ENCODE peak calls at places on chromosomes 6 and 20, in ten cellular contexts. One of them, this sample, is unnamed.

GRCh38 chr6:147906361-147906760 is 397.9 kb downstream of the SAMD5 start:
- DNase-seq in astrocyte: peak; percentile 42
- DNase-seq in CD8-positive, alpha-beta T cell: no peak
- DNase-seq in ovary: no peak
- DNase-seq in CD4-positive, alpha-beta T cell: no peak
- DNase-seq in transverse colon: no peak
- DNase-seq in IMR-90: no peak
- DNase-seq in spleen: no peak
- DNase-seq in WTC11: no peak
- DNase-seq in neural crest cell: no peak
- DNase-seq in this sample: no peak

GRCh38 chr6:35486005-35486925 is 10.6 kb downstream of the TEAD3 start:
- DNase-seq in astrocyte: no peak
- DNase-seq in CD8-positive, alpha-beta T cell: no peak
- DNase-seq in ovary: peak; percentile 88
- DNase-seq in CD4-positive, alpha-beta T cell: no peak
- DNase-seq in transverse colon: peak; percentile 92
- DNase-seq in IMR-90: no peak
- DNase-seq in spleen: no peak
- DNase-seq in WTC11: peak; percentile 90
- DNase-seq in neural crest cell: no peak
- DNase-seq in this sample: no peak

GRCh38 chr20:14406495-14406894 is 69.1 kb upstream of the FLRT3 start:
- DNase-seq in astrocyte: peak; percentile 44
- DNase-seq in CD8-positive, alpha-beta T cell: no peak
- DNase-seq in ovary: no peak
- DNase-seq in CD4-positive, alpha-beta T cell: no peak
- DNase-seq in transverse colon: no peak
- DNase-seq in IMR-90: peak; percentile 36
- DNase-seq in spleen: no peak
- DNase-seq in WTC11: no peak
- DNase-seq in neural crest cell: no peak
- DNase-seq in this sample: no peak

GRCh38 chr6:161374971-161375873 is 101.4 kb upstream of the AGPAT4 start:
- DNase-seq in astrocyte: peak; percentile 52
- DNase-seq in CD8-positive, alpha-beta T cell: no peak
- DNase-seq in ovary: peak; percentile 32
- DNase-seq in CD4-positive, alpha-beta T cell: no peak
- DNase-seq in transverse colon: peak; percentile 85
- DNase-seq in IMR-90: no peak
- DNase-seq in spleen: peak; percentile 84
- DNase-seq in WTC11: peak; percentile 57
- DNase-seq in neural crest cell: no peak
- DNase-seq in this sample: peak; percentile 30

GRCh38 chr20:23655551-23656211 is 17.9 kb upstream of the CST3 start:
- DNase-seq in astrocyte: no peak
- DNase-seq in CD8-positive, alpha-beta T cell: no peak
- DNase-seq in ovary: peak; percentile 50
- DNase-seq in CD4-positive, alpha-beta T cell: no peak
- DNase-seq in transverse colon: peak; percentile 36
- DNase-seq in IMR-90: no peak
- DNase-seq in spleen: peak; percentile 88
- DNase-seq in WTC11: no peak
- DNase-seq in neural crest cell: no peak
- DNase-seq in this sample: no peak

GRCh38 chr20:36106606-36107005 is 47.9 kb upstream of the EPB41L1 start:
- DNase-seq in astrocyte: no peak
- DNase-seq in CD8-positive, alpha-beta T cell: no peak
- DNase-seq in ovary: no peak
- DNase-seq in CD4-positive, alpha-beta T cell: no peak
- DNase-seq in transverse colon: no peak
- DNase-seq in IMR-90: no peak
- DNase-seq in spleen: no peak
- DNase-seq in WTC11: no peak
- DNase-seq in neural crest cell: no peak
- DNase-seq in this sample: no peak

GRCh38 chr6:33597551-33598322 is 17.7 kb upstream of the BAK1 start:
- DNase-seq in astrocyte: no peak
- DNase-seq in CD8-positive, alpha-beta T cell: no peak
- DNase-seq in ovary: no peak
- DNase-seq in CD4-positive, alpha-beta T cell: no peak
- DNase-seq in transverse colon: no peak
- DNase-seq in IMR-90: no peak
- DNase-seq in spleen: no peak
- DNase-seq in WTC11: no peak
- DNase-seq in neural crest cell: no peak
- DNase-seq in this sample: no peak

GRCh38 chr6:137415127-137415833 is 78.9 kb downstream of the OLIG3 start:
- DNase-seq in astrocyte: peak; percentile 45
- DNase-seq in CD8-positive, alpha-beta T cell: peak; percentile 45
- DNase-seq in ovary: peak; percentile 31
- DNase-seq in CD4-positive, alpha-beta T cell: peak; percentile 48
- DNase-seq in transverse colon: peak; percentile 54
- DNase-seq in IMR-90: peak; percentile 53
- DNase-seq in spleen: peak; percentile 78
- DNase-seq in WTC11: peak; percentile 60
- DNase-seq in neural crest cell: peak; percentile 43
- DNase-seq in this sample: peak; percentile 69

GRCh38 chr20:34643919-34644318 is 33.0 kb downstream of the PIGU start:
- DNase-seq in astrocyte: peak; percentile 61
- DNase-seq in CD8-positive, alpha-beta T cell: no peak
- DNase-seq in ovary: no peak
- DNase-seq in CD4-positive, alpha-beta T cell: no peak
- DNase-seq in transverse colon: no peak
- DNase-seq in IMR-90: peak; percentile 91
- DNase-seq in spleen: no peak
- DNase-seq in WTC11: no peak
- DNase-seq in neural crest cell: no peak
- DNase-seq in this sample: no peak

GRCh38 chr6:114690625-114691024 is 347.8 kb upstream of the HS3ST5 start:
- DNase-seq in astrocyte: no peak
- DNase-seq in CD8-positive, alpha-beta T cell: no peak
- DNase-seq in ovary: no peak
- DNase-seq in CD4-positive, alpha-beta T cell: no peak
- DNase-seq in transverse colon: no peak
- DNase-seq in IMR-90: no peak
- DNase-seq in spleen: no peak
- DNase-seq in WTC11: peak; percentile 17
- DNase-seq in neural crest cell: no peak
- DNase-seq in this sample: no peak
- TF ChIP-seq CTCF in astrocyte: no peak
- TF ChIP-seq CTCF in CD8-positive, alpha-beta T cell: no peak
- TF ChIP-seq CTCF in ovary: no peak
- TF ChIP-seq CTCF in CD4-positive, alpha-beta T cell: no peak
- TF ChIP-seq CTCF in transverse colon: no peak
- TF ChIP-seq CTCF in IMR-90: no peak
- TF ChIP-seq CTCF in spleen: no peak
- TF ChIP-seq CTCF in WTC11: no peak
- TF ChIP-seq CTCF in neural crest cell: no peak
- TF ChIP-seq CTCF in this sample: no peak

GRCh38 chr6:125858427-125859320 is 67.9 kb downstream of the NCOA7 start:
- DNase-seq in astrocyte: peak; percentile 55
- DNase-seq in CD8-positive, alpha-beta T cell: no peak
- DNase-seq in ovary: peak; percentile 38
- DNase-seq in CD4-positive, alpha-beta T cell: peak; percentile 4
- DNase-seq in transverse colon: peak; percentile 65
- DNase-seq in IMR-90: peak; percentile 80
- DNase-seq in spleen: no peak
- DNase-seq in WTC11: peak; percentile 75
- DNase-seq in neural crest cell: peak; percentile 40
- DNase-seq in this sample: peak; percentile 55
- TF ChIP-seq CTCF in astrocyte: peak; percentile 80
- TF ChIP-seq CTCF in CD8-positive, alpha-beta T cell: no peak
- TF ChIP-seq CTCF in ovary: peak; percentile 12
- TF ChIP-seq CTCF in CD4-positive, alpha-beta T cell: no peak
- TF ChIP-seq CTCF in transverse colon: peak; percentile 64
- TF ChIP-seq CTCF in IMR-90: peak; percentile 80
- TF ChIP-seq CTCF in spleen: peak; percentile 56
- TF ChIP-seq CTCF in WTC11: peak; percentile 44
- TF ChIP-seq CTCF in neural crest cell: peak; percentile 77
- TF ChIP-seq CTCF in this sample: peak; percentile 56

GRCh38 chr6:6556738-6557503 is 31.6 kb upstream of the LY86 start:
- DNase-seq in astrocyte: no peak
- DNase-seq in CD8-positive, alpha-beta T cell: no peak
- DNase-seq in ovary: no peak
- DNase-seq in CD4-positive, alpha-beta T cell: peak; percentile 10
- DNase-seq in transverse colon: peak; percentile 32
- DNase-seq in IMR-90: peak; percentile 5
- DNase-seq in spleen: no peak
- DNase-seq in WTC11: peak; percentile 71
- DNase-seq in neural crest cell: peak; percentile 48
- DNase-seq in this sample: peak; percentile 77
- TF ChIP-seq CTCF in astrocyte: peak; percentile 56
- TF ChIP-seq CTCF in CD8-positive, alpha-beta T cell: peak; percentile 89
- TF ChIP-seq CTCF in ovary: no peak
- TF ChIP-seq CTCF in CD4-positive, alpha-beta T cell: peak; percentile 93
- TF ChIP-seq CTCF in transverse colon: peak; percentile 74
- TF ChIP-seq CTCF in IMR-90: peak; percentile 32
- TF ChIP-seq CTCF in spleen: peak; percentile 88
- TF ChIP-seq CTCF in WTC11: peak; percentile 66
- TF ChIP-seq CTCF in neural crest cell: peak; percentile 89
- TF ChIP-seq CTCF in this sample: peak; percentile 68

GRCh38 chr20:32527447-32528055 is 57.6 kb downstream of the NOL4L start:
- DNase-seq in astrocyte: no peak
- DNase-seq in CD8-positive, alpha-beta T cell: no peak
- DNase-seq in ovary: peak; percentile 41
- DNase-seq in CD4-positive, alpha-beta T cell: no peak
- DNase-seq in transverse colon: no peak
- DNase-seq in IMR-90: no peak
- DNase-seq in spleen: no peak
- DNase-seq in WTC11: no peak
- DNase-seq in neural crest cell: peak; percentile 55
- DNase-seq in this sample: no peak

GRCh38 chr20:32524871-32525501 is 60.1 kb downstream of the NOL4L start:
- DNase-seq in astrocyte: no peak
- DNase-seq in CD8-positive, alpha-beta T cell: no peak
- DNase-seq in ovary: peak; percentile 15
- DNase-seq in CD4-positive, alpha-beta T cell: no peak
- DNase-seq in transverse colon: peak; percentile 48
- DNase-seq in IMR-90: no peak
- DNase-seq in spleen: peak; percentile 89
- DNase-seq in WTC11: no peak
- DNase-seq in neural crest cell: no peak
- DNase-seq in this sample: no peak

GRCh38 chr20:32526125-32526524 is 59.0 kb downstream of the NOL4L start:
- DNase-seq in astrocyte: no peak
- DNase-seq in CD8-positive, alpha-beta T cell: no peak
- DNase-seq in ovary: no peak
- DNase-seq in CD4-positive, alpha-beta T cell: no peak
- DNase-seq in transverse colon: no peak
- DNase-seq in IMR-90: no peak
- DNase-seq in spleen: peak; percentile 33
- DNase-seq in WTC11: no peak
- DNase-seq in neural crest cell: no peak
- DNase-seq in this sample: no peak

GRCh38 chr20:32527052-32527446 is 58.1 kb downstream of the NOL4L start:
- DNase-seq in astrocyte: no peak
- DNase-seq in CD8-positive, alpha-beta T cell: no peak
- DNase-seq in ovary: no peak
- DNase-seq in CD4-positive, alpha-beta T cell: no peak
- DNase-seq in transverse colon: no peak
- DNase-seq in IMR-90: no peak
- DNase-seq in spleen: no peak
- DNase-seq in WTC11: no peak
- DNase-seq in neural crest cell: no peak
- DNase-seq in this sample: no peak

DNA sequence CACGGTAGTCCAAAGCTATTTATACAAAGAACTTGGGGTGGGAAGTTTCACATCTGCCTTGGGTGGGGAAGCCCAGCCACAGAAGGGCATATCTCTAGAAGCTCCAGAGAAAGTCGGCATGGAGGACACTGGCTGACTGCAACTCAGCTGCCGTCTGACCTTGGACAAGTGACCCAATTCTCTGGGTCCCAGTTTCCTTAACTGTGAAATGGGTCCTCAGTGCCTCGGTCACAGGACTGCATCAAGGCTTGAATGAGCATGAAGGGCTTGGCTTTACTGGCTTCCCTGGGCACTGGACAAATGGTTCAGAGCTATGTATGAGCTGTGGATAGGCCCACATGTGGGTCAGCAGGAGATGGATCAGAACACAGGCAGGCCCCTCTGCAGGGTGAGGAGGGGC is 58.6 kb downstream of the NOL4L start:
- DNase-seq in astrocyte: no peak
- DNase-seq in CD8-positive, alpha-beta T cell: no peak
- DNase-seq in ovary: no peak
- DNase-seq in CD4-positive, alpha-beta T cell: no peak
- DNase-seq in transverse colon: no peak
- DNase-seq in IMR-90: no peak
- DNase-seq in spleen: peak; percentile 31
- DNase-seq in WTC11: no peak
- DNase-seq in neural crest cell: no peak
- DNase-seq in this sample: no peak
- TF ChIP-seq CTCF in astrocyte: no peak
- TF ChIP-seq CTCF in CD8-positive, alpha-beta T cell: no peak
- TF ChIP-seq CTCF in ovary: no peak
- TF ChIP-seq CTCF in CD4-positive, alpha-beta T cell: no peak
- TF ChIP-seq CTCF in transverse colon: no peak
- TF ChIP-seq CTCF in IMR-90: no peak
- TF ChIP-seq CTCF in spleen: no peak
- TF ChIP-seq CTCF in WTC11: no peak
- TF ChIP-seq CTCF in neural crest cell: no peak
- TF ChIP-seq CTCF in this sample: no peak

GRCh38 chr6:31829633-31830492 is 2.3 kb downstream of the HSPA1B start:
- DNase-seq in astrocyte: no peak
- DNase-seq in CD8-positive, alpha-beta T cell: no peak
- DNase-seq in ovary: peak; percentile 57
- DNase-seq in CD4-positive, alpha-beta T cell: no peak
- DNase-seq in transverse colon: no peak
- DNase-seq in IMR-90: peak; percentile 56
- DNase-seq in spleen: peak; percentile 78
- DNase-seq in WTC11: no peak
- DNase-seq in neural crest cell: no peak
- DNase-seq in this sample: no peak
- TF ChIP-seq CTCF in astrocyte: peak; percentile 44
- TF ChIP-seq CTCF in CD8-positive, alpha-beta T cell: peak; percentile 70
- TF ChIP-seq CTCF in ovary: no peak
- TF ChIP-seq CTCF in CD4-positive, alpha-beta T cell: peak; percentile 71
- TF ChIP-seq CTCF in transverse colon: peak; percentile 32
- TF ChIP-seq CTCF in IMR-90: peak; percentile 63
- TF ChIP-seq CTCF in spleen: peak; percentile 48
- TF ChIP-seq CTCF in WTC11: no peak
- TF ChIP-seq CTCF in neural crest cell: peak; percentile 73
- TF ChIP-seq CTCF in this sample: no peak

DNA sequence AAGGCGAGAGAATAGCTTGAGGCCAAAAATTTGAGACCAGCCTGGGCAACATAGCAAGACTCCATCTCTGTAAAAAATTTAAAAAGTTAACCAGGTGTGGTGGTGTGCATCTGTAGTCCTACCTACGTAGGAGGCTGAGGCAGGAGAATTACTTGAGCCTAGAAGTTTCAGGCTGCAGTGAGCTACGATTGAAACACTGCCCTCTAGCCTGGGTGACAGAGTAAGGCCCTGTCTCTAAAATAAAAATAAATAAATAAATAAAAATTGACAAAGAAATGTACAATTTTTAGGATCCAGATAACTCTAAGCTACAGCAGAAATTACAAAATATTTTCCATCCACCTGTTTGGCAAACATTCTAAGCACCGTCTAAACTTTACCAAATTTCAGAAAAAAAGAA is 941.0 kb upstream of the ADGRB3 start:
- DNase-seq in astrocyte: no peak
- DNase-seq in CD8-positive, alpha-beta T cell: no peak
- DNase-seq in ovary: no peak
- DNase-seq in CD4-positive, alpha-beta T cell: no peak
- DNase-seq in transverse colon: no peak
- DNase-seq in IMR-90: no peak
- DNase-seq in spleen: no peak
- DNase-seq in WTC11: no peak
- DNase-seq in neural crest cell: no peak
- DNase-seq in this sample: no peak
- TF ChIP-seq CTCF in astrocyte: no peak
- TF ChIP-seq CTCF in CD8-positive, alpha-beta T cell: no peak
- TF ChIP-seq CTCF in ovary: no peak
- TF ChIP-seq CTCF in CD4-positive, alpha-beta T cell: no peak
- TF ChIP-seq CTCF in transverse colon: no peak
- TF ChIP-seq CTCF in IMR-90: no peak
- TF ChIP-seq CTCF in spleen: no peak
- TF ChIP-seq CTCF in WTC11: no peak
- TF ChIP-seq CTCF in neural crest cell: peak; percentile 19
- TF ChIP-seq CTCF in this sample: no peak

This sample was measured in endothelial cell.